ENCODE peak calls at places on chromosomes 7 and 10, in five cellular contexts. Q is GM12878; F is psoas muscle; B is upper lobe of right lung; N is effector memory CD4-positive, alpha-beta T cell. P is an unnamed sample. For H3K4me1, the result is how much of the 10 kb centered on the place peaks cover.

GRCh38 chr7:38660427-38661099 is 29.4 kb upstream of the AMPH start:
- DNase-seq in Q (no peak), F (no peak), B (no peak), N (no peak), P (no peak)

GRCh38 chr7:113912881-113913280 is 5.9 kb downstream of the PPP1R3A start:
- DNase-seq in Q (no peak), F (peak), B (no peak), N (no peak), P (no peak)

GRCh38 chr10:69801434-69802315 is at the start of gene COL13A1:
- DNase-seq in Q (no peak), F (peak), B (peak), N (no peak), P (no peak)

GRCh38 chr10:47346572-47347302 is 1.4 kb upstream of the RBP3 start:
- DNase-seq in Q (no peak), F (peak), B (peak), N (no peak), P (no peak)

GRCh38 chr7:26117142-26117807 is 34.7 kb upstream of the NFE2L3 start:
- DNase-seq in Q (no peak), F (no peak), B (no peak), N (no peak), P (no peak)

GRCh38 chr10:48309711-48310226 is 3.3 kb downstream of the MAPK8 start:
- DNase-seq in Q (no peak), F (no peak), B (no peak), N (no peak), P (no peak)

GRCh38 chr7:131482800-131483199 is 73.6 kb downstream of the PODXL start:
- DNase-seq in Q (peak), F (no peak), B (no peak), N (no peak), P (no peak)

GRCh38 chr7:33157781-33158180 is 28.4 kb downstream of the BBS9 start:
- DNase-seq in Q (no peak), F (no peak), B (no peak), N (no peak), P (no peak)

GRCh38 chr10:81847675-81848074 is 27.3 kb upstream of the NRG3 start:
- DNase-seq in Q (no peak), F (no peak), B (no peak), N (no peak), P (no peak)

GRCh38 chr10:93757136-93757535 is 600 bp upstream of the LGI1 start:
- DNase-seq in Q (no peak), F (no peak), B (no peak), N (no peak), P (no peak)

GRCh38 chr10:97335188-97335619 is 675 bp upstream of the FRAT2 start:
- DNase-seq in Q (no peak), F (no peak), B (peak), N (no peak), P (no peak)

GRCh38 chr7:155774947-155775346 is 37.3 kb downstream of the SHH start:
- DNase-seq in Q (no peak), F (no peak), B (no peak), N (no peak), P (no peak)

GRCh38 chr10:103451091-103451801 is 924 bp downstream of the CALHM2 start:
- DNase-seq in Q (no peak), F (peak), B (peak), N (peak), P (peak)

GRCh38 chr10:788796-789748 is 99.6 kb upstream of the DIP2C start:
- DNase-seq in Q (no peak), F (peak), B (peak), N (no peak), P (no peak)

GRCh38 chr7:102193806-102194205 is 92.9 kb upstream of the SH2B2 start:
- DNase-seq in Q (no peak), F (no peak), B (no peak), N (no peak), P (no peak)

GRCh38 chr7:42144253-42145002 is 92.6 kb downstream of the GLI3 start:
- DNase-seq in Q (no peak), F (no peak), B (no peak), N (no peak), P (no peak)

GRCh38 chr10:96587255-96588059 is 645 bp upstream of the TM9SF3 start:
- DNase-seq in Q (no peak), F (peak), B (no peak), N (no peak), P (no peak)

GRCh38 chr10:119517235-119518141 is 25.0 kb downstream of the RGS10 start:
- DNase-seq in Q (peak), F (no peak), B (no peak), N (peak), P (peak)

GRCh38 chr7:20385121-20385520 is 54.4 kb downstream of the ITGB8 start:
- DNase-seq in Q (no peak), F (no peak), B (no peak), N (no peak), P (no peak)

GRCh38 chr10:102660891-102661613 is 16.8 kb downstream of the TRIM8 start:
- DNase-seq in Q (no peak), F (peak), B (peak), N (peak), P (no peak)

GRCh38 chr7:146096994-146097393 is 19.6 kb upstream of the CNTNAP2 start:
- DNase-seq in Q (no peak), F (no peak), B (no peak), N (no peak), P (no peak)

GRCh38 chr10:8402469-8403074 is 348.1 kb downstream of the GATA3 start:
- DNase-seq in Q (no peak), F (no peak), B (no peak), N (peak), P (no peak)

GRCh38 chr10:132400041-132400546 is 3.1 kb downstream of the PWWP2B start:
- DNase-seq in Q (no peak), F (peak), B (peak), N (no peak), P (peak)

GRCh38 chr7:140079121-140079536 is 16.4 kb upstream of the PARP12 start:
- DNase-seq in Q (no peak), F (peak), B (no peak), N (no peak), P (no peak)

GRCh38 chr10:119652361-119652760 is 1.2 kb downstream of the BAG3 start:
- DNase-seq in Q (no peak), F (no peak), B (no peak), N (no peak), P (no peak)

GRCh38 chr10:97279121-97279815 is 13.2 kb downstream of the ARHGAP19 start:
- DNase-seq in Q (no peak), F (no peak), B (no peak), N (no peak), P (no peak)

GRCh38 chr10:46293832-46294640 is 7.2 kb downstream of the ANTXRL start:
- DNase-seq in Q (no peak), F (no peak), B (peak), N (no peak), P (no peak)

GRCh38 chr7:12391922-12392615 is 11.6 kb downstream of the VWDE start:
- DNase-seq in Q (no peak), F (no peak), B (no peak), N (no peak), P (no peak)

GRCh38 chr7:19248681-19249080 is 103.5 kb upstream of the FERD3L start:
- DNase-seq in Q (no peak), F (no peak), B (no peak), N (no peak), P (no peak)

GRCh38 chr7:37234928-37235327 is 213.7 kb downstream of the ELMO1 start:
- DNase-seq in Q (no peak), F (no peak), B (no peak), N (no peak), P (no peak)

GRCh38 chr10:101055416-101055815 is 6.4 kb upstream of the KAZALD1 start:
- DNase-seq in Q (no peak), F (no peak), B (no peak), N (no peak), P (no peak)

GRCh38 chr10:30817541-30817940 is 188.0 kb upstream of the LYZL2 start:
- DNase-seq in Q (no peak), F (no peak), B (no peak), N (no peak), P (no peak)

GRCh38 chr10:30227481-30227880 is 121.6 kb downstream of the MTPAP start:
- DNase-seq in Q (no peak), F (no peak), B (no peak), N (no peak), P (no peak)

GRCh38 chr7:102814025-102814471 is 65.2 kb downstream of the FAM185A start:
- DNase-seq in Q (no peak), F (no peak), B (no peak), N (no peak), P (no peak)

GRCh38 chr10:101568054-101568745 is 19.9 kb downstream of the POLL start:
- DNase-seq in Q (no peak), F (peak), B (no peak), N (no peak), P (no peak)

GRCh38 chr7:22200238-22200637 is 156.7 kb downstream of the RAPGEF5 start:
- DNase-seq in Q (no peak), F (no peak), B (no peak), N (no peak), P (no peak)

GRCh38 chr10:100886946-100887345 is 25.8 kb upstream of the SLF2 start:
- DNase-seq in Q (no peak), F (peak), B (peak), N (no peak), P (no peak)

GRCh38 chr10:75716506-75716905 is 285.1 kb downstream of the LRMDA start:
- DNase-seq in Q (no peak), F (no peak), B (no peak), N (no peak), P (no peak)

GRCh38 chr10:98088186-98088971 is 46.1 kb upstream of the R3HCC1L start:
- DNase-seq in Q (no peak), F (peak), B (no peak), N (no peak), P (no peak)

GRCh38 chr7:157566631-157567006 is 229.8 kb downstream of the DNAJB6 start:
- DNase-seq in Q (no peak), F (no peak), B (no peak), N (no peak), P (no peak)

DNA sequence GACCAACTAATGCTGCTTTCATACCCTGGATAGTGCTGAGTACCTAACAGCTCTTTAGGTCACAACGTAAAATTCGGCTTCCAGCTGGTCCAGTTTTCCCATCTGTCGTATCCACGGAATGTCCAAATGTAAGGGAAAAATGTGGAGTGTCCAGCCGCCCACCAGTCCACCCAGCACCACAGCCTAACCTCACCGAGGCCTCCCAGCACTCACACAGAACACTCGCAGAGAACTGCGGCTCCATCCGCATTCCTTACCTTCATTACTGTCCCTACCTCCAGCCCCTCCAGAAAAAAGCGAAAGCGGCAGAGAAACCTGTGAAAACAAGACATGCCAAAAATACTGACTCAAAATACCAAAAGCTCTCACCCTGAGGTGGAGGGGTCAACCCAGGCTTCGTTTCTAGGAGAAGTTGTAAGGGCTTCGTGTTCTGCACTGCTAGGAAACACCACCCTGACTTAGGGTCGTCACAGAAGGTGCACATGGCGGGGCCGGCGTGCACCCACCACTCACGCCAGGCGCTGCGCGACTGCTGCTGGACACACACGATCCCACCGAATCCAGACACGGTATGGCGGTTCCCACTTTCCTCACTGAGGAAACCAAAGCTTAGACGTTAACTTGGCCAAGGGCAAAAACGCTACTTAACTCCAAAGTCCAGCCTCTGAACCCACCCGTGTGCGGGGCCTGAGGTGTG is 73.9 kb downstream of the AMZ1 start:
- DNase-seq in Q (no peak), F (no peak), B (no peak), N (no peak), P (no peak)
- H3K4me1 ChIP-seq in Q (under half), F (under half), B (half or more), N (under half), P (under half)

DNA sequence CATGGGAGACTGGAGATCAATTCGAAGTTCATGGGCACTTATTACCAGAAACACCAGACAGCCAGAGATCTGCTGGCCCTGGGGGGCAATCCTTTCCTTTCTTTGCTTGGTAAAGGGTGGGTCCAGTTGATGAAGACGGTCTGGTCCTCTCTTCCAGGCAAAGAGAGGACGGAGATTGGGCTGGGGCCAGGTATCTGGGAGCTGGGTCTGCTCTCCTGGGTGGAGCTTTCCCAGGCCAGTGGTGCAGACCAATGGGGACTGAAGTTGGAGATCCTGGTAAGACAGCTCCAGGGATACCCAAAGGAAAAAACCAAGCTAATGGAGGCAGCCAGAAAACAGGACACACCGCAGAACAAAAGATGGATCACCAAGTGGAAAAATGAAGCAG is 18.3 kb downstream of the NOD1 start:
- DNase-seq in Q (no peak), F (no peak), B (no peak), N (no peak), P (no peak)
- H3K4me1 ChIP-seq in Q (under half), F (under half), B (under half), N (under half), P (under half)

GRCh38 chr7:55556031-55556430 is 16.3 kb downstream of the VOPP1 start:
- DNase-seq in Q (no peak), F (no peak), B (no peak), N (no peak), P (no peak)
- H3K4me1 ChIP-seq in Q (half or more), F (under half), B (under half), N (under half), P (under half)

DNA sequence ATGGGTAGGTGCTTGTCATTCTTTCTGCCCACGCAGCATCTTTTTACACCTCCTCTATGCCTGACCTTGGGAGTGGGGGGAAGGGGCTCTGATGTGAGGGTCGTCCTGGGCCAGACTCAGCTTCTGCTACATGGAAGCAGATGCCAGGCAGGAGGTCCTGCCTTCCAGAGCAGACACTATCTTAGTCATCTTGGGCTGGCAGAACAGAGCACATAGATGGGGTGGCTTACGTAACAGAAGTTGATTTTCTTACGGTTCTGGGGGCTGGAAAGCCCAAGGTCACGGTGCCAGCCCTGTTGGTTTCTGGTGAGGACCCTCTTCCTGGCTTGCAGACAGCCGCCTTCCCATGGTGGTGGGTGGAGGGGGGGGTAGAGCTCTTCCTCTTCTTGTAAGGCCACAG is 159.0 kb downstream of the PRKAG2 start:
- DNase-seq in Q (no peak), F (no peak), B (no peak), N (no peak), P (no peak)
- H3K4me1 ChIP-seq in Q (under half), F (under half), B (under half), N (under half), P (under half)

DNA sequence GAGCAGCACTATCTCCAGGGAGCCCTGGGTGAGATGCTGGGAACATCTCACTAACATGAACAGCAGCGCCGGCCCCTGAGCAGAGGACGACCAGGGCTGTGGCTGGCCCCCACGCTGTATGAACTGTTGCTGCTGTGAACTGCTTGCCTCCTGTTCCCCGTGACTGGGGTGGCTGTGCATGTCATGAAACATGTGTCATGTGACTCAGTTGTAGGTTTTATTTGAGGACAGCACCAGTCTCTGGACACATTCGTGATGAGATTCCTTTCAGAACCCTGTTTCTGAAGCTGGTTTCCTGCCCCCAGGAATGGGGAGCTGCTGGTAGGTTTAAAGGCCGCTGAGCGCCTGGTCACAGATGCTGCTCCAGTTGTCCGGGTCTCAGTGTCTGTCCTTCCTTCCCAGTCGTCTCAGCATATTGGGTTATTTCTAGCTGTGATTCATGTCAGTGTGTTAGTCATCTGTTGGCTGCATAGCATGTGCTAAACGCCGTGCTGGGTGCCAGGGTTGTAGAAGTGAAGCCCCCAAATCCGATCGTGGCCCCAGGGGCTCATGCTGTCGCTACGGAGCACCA is 79.1 kb upstream of the PPIF start:
- DNase-seq in Q (no peak), F (no peak), B (no peak), N (no peak), P (no peak)
- H3K4me1 ChIP-seq in Q (half or more), F (half or more), B (half or more), N (under half), P (under half)

DNA sequence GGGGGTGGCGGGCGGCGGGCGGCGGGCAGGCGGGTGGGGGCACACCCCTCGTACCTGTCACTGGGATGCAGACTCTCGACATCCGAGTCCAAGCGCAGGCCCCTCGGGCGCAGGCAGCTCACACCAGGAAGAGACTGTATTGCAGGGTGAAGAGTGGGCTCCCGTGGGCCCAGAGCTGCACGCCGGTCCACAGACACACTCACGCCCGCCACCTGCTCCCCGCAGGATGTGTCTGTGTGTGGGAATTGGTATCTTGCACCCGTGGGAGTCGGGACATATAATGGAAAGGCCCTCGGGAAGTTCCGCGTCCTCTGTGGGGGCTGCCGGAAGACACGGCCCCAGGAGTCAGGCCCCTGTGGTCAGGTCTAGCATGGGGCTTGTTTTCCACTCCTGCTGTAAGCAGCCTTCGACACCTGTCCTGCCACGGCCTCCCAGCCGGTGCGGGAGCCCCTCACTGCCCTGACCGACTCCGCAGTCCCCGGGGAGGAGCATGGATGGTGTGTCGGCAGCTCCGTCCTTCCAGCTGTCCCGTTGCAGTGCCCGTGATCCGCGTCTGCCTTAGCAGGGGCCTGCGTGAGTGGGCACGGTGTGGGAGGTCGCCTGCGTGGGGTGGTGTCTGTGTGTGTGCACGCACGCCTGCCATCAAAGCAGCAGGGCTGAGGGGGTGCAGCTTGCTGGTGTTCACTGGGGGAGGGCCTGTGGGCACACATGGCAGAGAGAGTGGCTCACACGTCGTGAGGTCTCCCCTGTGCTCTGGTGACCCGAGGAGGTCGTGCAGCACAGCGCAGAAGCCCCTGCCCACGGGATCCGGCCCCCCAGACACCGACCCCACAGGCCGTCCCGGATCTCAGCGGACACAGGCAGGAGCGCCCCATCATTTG is 10.1 kb downstream of the MAFK start:
- DNase-seq in Q (no peak), F (peak), B (peak), N (no peak), P (no peak)
- H3K4me1 ChIP-seq in Q (under half), F (under half), B (under half), N (under half), P (under half)